ENCODE peak calls at places on chromosome 7, in four cellular contexts. V is AG04450, Q is hepatocyte, J is HT-29. K is an unnamed sample.

GRCh38 chr7:43612599-43613589 is 30.0 kb downstream of the STK17A start:
- DNase-seq in Q (no peak), V (peak; percentile 7), J (no peak), K (no peak)

GRCh38 chr7:74709880-74710671 is 52.6 kb downstream of the GTF2I start:
- DNase-seq in J (no peak), V (no peak), Q (peak; percentile 7), K (no peak)

GRCh38 chr7:131325179-131325840 is 2.4 kb upstream of the MKLN1 start:
- DNase-seq in V (no peak), J (no peak), Q (no peak), K (no peak)

GRCh38 chr7:112103246-112103645 is 103.0 kb downstream of the DOCK4 start:
- DNase-seq in Q (no peak), V (no peak), J (no peak), K (no peak)

GRCh38 chr7:83148776-83149175 is 13.9 kb downstream of the PCLO start:
- DNase-seq in V (no peak), Q (no peak), J (no peak), K (no peak)

GRCh38 chr7:88141025-88141424 is 78.8 kb downstream of the SRI start:
- DNase-seq in Q (peak; percentile 52), J (peak; percentile 82), V (no peak), K (no peak)

GRCh38 chr7:152516216-152516615 is 80.4 kb upstream of the KMT2C start:
- DNase-seq in Q (no peak), V (no peak), J (no peak), K (no peak)

GRCh38 chr7:2523461-2523905 is 3.9 kb downstream of the LFNG start:
- DNase-seq in V (no peak), J (peak; percentile 84), Q (no peak), K (no peak)

GRCh38 chr7:134084488-134085144 is 42.5 kb upstream of the LRGUK start:
- DNase-seq in J (no peak), Q (no peak), V (no peak), K (no peak)

GRCh38 chr7:12257582-12257981 is 46.5 kb downstream of the TMEM106B start:
- DNase-seq in V (no peak), J (no peak), Q (no peak), K (no peak)